ENCODE peak calls at places on chromosomes 4 and X, in five cellular contexts. One of them, this sample, is unnamed.

GRCh38 chrX:68699960-68700746 is 52.7 kb downstream of the STARD8 start:
- DNase-seq in Peyer's patch: no peak
- DNase-seq in uterus: no peak
- DNase-seq in tibial nerve: no peak
- DNase-seq in A549: no peak
- DNase-seq in this sample: no peak

GRCh38 chr4:158033416-158033863 is 139.4 kb downstream of the GASK1B start:
- DNase-seq in uterus: no peak
- DNase-seq in A549: no peak
- DNase-seq in Peyer's patch: no peak
- DNase-seq in tibial nerve: no peak
- DNase-seq in this sample: no peak

GRCh38 chrX:115330498-115331138 is 41.1 kb downstream of the LUZP4 start:
- DNase-seq in Peyer's patch: no peak
- DNase-seq in uterus: peak; percentile 58
- DNase-seq in A549: peak; percentile 18
- DNase-seq in tibial nerve: no peak
- DNase-seq in this sample: peak; percentile 10

GRCh38 chr4:68304731-68305130 is 45.2 kb downstream of the YTHDC1 start:
- DNase-seq in tibial nerve: no peak
- DNase-seq in A549: no peak
- DNase-seq in uterus: no peak
- DNase-seq in Peyer's patch: no peak
- DNase-seq in this sample: no peak

GRCh38 chr4:86302242-86302641 is 57.6 kb downstream of the MAPK10 start:
- DNase-seq in A549: no peak
- DNase-seq in tibial nerve: no peak
- DNase-seq in uterus: peak; percentile 71
- DNase-seq in Peyer's patch: no peak
- DNase-seq in this sample: no peak

GRCh38 chr4:170079981-170080380 is 9.8 kb downstream of the AADAT start:
- DNase-seq in tibial nerve: no peak
- DNase-seq in A549: no peak
- DNase-seq in Peyer's patch: no peak
- DNase-seq in uterus: no peak
- DNase-seq in this sample: no peak

GRCh38 chr4:125642645-125643044 is 327.9 kb downstream of the FAT4 start:
- DNase-seq in A549: no peak
- DNase-seq in tibial nerve: no peak
- DNase-seq in uterus: no peak
- DNase-seq in Peyer's patch: no peak
- DNase-seq in this sample: no peak

GRCh38 chrX:120839506-120839905 is 36.2 kb downstream of the CT47B1 start:
- DNase-seq in A549: no peak
- DNase-seq in tibial nerve: no peak
- DNase-seq in uterus: no peak
- DNase-seq in Peyer's patch: no peak
- DNase-seq in this sample: no peak

GRCh38 chr4:15374697-15375096 is 53.1 kb upstream of the C1QTNF7 start:
- DNase-seq in A549: no peak
- DNase-seq in Peyer's patch: no peak
- DNase-seq in uterus: no peak
- DNase-seq in tibial nerve: no peak
- DNase-seq in this sample: no peak

DNA sequence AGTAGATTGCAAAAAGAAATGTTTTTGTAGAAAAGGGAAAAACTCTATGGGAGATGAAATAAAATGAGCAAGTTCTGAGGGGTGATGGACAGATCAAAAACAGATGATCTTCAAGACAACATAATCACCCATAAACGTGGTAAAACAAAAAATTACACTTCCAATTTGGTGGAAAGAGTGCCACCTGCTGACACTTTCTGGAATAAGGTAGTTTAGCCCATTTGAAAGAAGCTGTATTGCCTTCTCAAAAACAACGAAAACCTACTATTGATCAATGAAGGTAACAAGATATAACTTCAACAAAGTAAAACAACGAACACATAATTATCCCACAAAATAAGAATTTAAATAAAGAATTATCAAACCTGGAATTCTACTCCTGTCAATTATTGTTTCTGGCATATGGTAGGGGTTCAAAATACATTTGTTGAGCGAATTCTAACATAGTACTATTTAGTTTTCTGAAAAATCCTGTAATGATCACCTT is 2.5 kb downstream of the COQ2 start:
- DNase-seq in tibial nerve: no peak
- DNase-seq in uterus: no peak
- DNase-seq in A549: peak; percentile 42
- DNase-seq in Peyer's patch: no peak
- DNase-seq in this sample: no peak
- TF ChIP-seq CTCF in tibial nerve: peak; percentile 57
- TF ChIP-seq CTCF in uterus: peak; percentile 67
- TF ChIP-seq CTCF in A549: peak; percentile 76
- TF ChIP-seq CTCF in Peyer's patch: peak; percentile 86
- TF ChIP-seq CTCF in this sample: peak; percentile 41

DNA sequence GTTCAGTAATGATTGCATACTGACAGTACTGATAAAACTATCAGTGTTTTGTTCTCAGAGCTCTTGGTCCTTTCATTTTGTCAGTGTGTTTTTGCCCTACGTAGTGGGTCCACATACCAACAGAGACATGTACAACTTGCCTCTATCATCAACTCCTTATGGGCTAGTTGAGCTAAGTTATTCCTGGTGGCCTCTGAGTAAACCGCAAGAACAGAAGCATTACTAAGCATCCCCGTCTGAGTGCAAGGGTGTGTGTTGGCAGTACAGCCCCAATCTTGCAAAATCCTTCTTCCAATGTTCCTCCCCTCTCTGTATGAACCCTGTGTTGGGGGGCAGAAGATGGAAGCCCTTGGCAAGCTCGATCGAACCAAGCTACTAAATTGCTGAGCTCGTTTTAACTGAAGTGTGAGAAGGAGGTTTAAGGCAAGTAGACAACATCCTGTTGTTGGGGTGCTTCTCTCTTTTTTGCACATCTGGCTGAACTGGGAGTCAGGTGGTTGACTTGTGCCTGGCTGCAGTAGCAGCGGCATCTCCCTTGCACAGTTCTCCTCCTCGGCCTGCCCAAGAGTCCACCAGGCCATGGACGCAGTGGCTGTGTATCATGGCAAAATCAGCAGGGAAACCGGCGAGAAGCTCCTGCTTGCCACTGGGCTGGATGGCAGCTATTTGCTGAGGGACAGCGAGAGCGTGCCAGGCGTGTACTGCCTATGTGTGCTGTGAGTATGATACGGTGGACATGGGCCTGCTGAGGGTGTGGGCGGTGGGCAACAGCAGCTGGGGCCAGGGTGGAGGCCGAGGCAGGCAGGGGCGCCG is at the start of gene SH2D1A:
- DNase-seq in uterus: no peak
- DNase-seq in tibial nerve: no peak
- DNase-seq in A549: no peak
- DNase-seq in Peyer's patch: peak; percentile 24
- DNase-seq in this sample: no peak
- TF ChIP-seq POLR2A in uterus: no peak
- TF ChIP-seq POLR2A in tibial nerve: no peak
- TF ChIP-seq POLR2A in A549: no peak
- TF ChIP-seq POLR2A in Peyer's patch: peak; percentile 12
- TF ChIP-seq POLR2A in this sample: no peak

GRCh38 chr4:147799986-147800555 is 68.2 kb downstream of the ARHGAP10 start:
- DNase-seq in tibial nerve: no peak
- DNase-seq in uterus: no peak
- DNase-seq in Peyer's patch: no peak
- DNase-seq in A549: no peak
- DNase-seq in this sample: no peak
- H3K4me1 ChIP-seq in tibial nerve: no peaks in the 10 kb centered on the region
- H3K4me1 ChIP-seq in uterus: no peaks in the 10 kb centered on the region
- H3K4me1 ChIP-seq in Peyer's patch: peaks cover 16% of the 10 kb centered on the region
- H3K4me1 ChIP-seq in A549: no peaks in the 10 kb centered on the region
- H3K4me1 ChIP-seq in this sample: peaks cover 53% of the 10 kb centered on the region

GRCh38 chr4:112063260-112063659 is 82.0 kb upstream of the FAM241A start:
- DNase-seq in tibial nerve: no peak
- DNase-seq in Peyer's patch: no peak
- DNase-seq in uterus: no peak
- DNase-seq in A549: no peak
- DNase-seq in this sample: no peak
- TF ChIP-seq CTCF in tibial nerve: no peak
- TF ChIP-seq CTCF in Peyer's patch: no peak
- TF ChIP-seq CTCF in uterus: no peak
- TF ChIP-seq CTCF in A549: peak; percentile 15
- TF ChIP-seq CTCF in this sample: no peak

GRCh38 chrX:52263417-52263816 is 78.7 kb downstream of the MAGED4 start:
- DNase-seq in uterus: no peak
- DNase-seq in tibial nerve: no peak
- DNase-seq in A549: no peak
- DNase-seq in Peyer's patch: no peak
- DNase-seq in this sample: no peak

GRCh38 chrX:52261463-52262194 is 76.9 kb downstream of the MAGED4 start:
- DNase-seq in tibial nerve: peak; percentile 81
- DNase-seq in uterus: peak; percentile 96
- DNase-seq in Peyer's patch: peak; percentile 90
- DNase-seq in A549: peak; percentile 50
- DNase-seq in this sample: peak; percentile 87

GRCh38 chrX:52265713-52266112 is 81.0 kb downstream of the MAGED4 start:
- DNase-seq in tibial nerve: no peak
- DNase-seq in uterus: no peak
- DNase-seq in Peyer's patch: no peak
- DNase-seq in A549: no peak
- DNase-seq in this sample: no peak

GRCh38 chrX:52261125-52261462 is 76.4 kb downstream of the MAGED4 start:
- DNase-seq in A549: no peak
- DNase-seq in Peyer's patch: no peak
- DNase-seq in uterus: no peak
- DNase-seq in tibial nerve: no peak
- DNase-seq in this sample: no peak

DNA sequence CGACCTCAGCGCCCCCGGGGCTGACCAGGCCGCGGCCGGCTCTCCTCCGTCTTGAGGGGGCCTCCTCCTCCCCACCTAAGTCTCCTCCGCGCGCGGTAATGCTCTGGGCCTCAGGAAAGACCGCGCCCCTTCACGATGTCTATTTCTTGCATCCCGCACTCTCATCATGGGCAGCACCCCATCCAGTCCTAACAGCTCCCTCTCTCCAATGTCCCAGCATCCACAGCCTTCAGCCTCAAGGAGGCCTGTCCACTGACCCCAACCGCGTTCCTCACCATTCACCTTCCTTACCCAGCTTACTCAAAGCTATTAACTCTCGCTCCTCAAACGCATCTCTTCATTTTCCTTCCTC is 77.5 kb downstream of the MAGED4 start:
- DNase-seq in A549: no peak
- DNase-seq in Peyer's patch: no peak
- DNase-seq in tibial nerve: no peak
- DNase-seq in uterus: no peak
- DNase-seq in this sample: no peak
- TF ChIP-seq POLR2A in A549: no peak
- TF ChIP-seq POLR2A in Peyer's patch: no peak
- TF ChIP-seq POLR2A in tibial nerve: no peak
- TF ChIP-seq POLR2A in uterus: no peak
- TF ChIP-seq POLR2A in this sample: no peak

GRCh38 chr4:6283282-6283681 is 13.6 kb downstream of the WFS1 start:
- DNase-seq in Peyer's patch: no peak
- DNase-seq in A549: no peak
- DNase-seq in tibial nerve: no peak
- DNase-seq in uterus: no peak
- DNase-seq in this sample: no peak
- H3K4me1 ChIP-seq in Peyer's patch: peaks cover 35% of the 10 kb centered on the region
- H3K4me1 ChIP-seq in A549: no peaks in the 10 kb centered on the region
- H3K4me1 ChIP-seq in tibial nerve: no peaks in the 10 kb centered on the region
- H3K4me1 ChIP-seq in uterus: peaks cover 29% of the 10 kb centered on the region
- H3K4me1 ChIP-seq in this sample: no peaks in the 10 kb centered on the region

DNA sequence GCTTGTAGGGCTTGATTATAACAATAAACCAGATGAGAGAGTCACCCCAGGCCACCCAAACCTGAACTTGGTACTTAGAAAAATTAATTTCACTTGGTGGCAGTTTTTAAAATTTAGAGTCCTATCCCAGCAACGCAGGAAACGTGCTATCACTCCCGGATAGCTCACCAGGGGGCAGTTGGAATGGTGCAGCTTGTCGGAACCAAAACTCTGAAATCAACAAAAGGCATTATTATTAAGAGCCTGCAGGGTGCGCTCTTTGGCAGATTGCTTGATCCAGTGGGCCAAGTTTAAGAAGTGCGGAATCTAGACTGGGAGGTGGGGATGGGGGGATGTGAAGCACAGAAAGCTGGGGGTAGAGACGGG is 2.4 kb downstream of the FRAS1 start:
- DNase-seq in Peyer's patch: peak; percentile 63
- DNase-seq in A549: peak; percentile 57
- DNase-seq in tibial nerve: no peak
- DNase-seq in uterus: no peak
- DNase-seq in this sample: peak; percentile 37
- TF ChIP-seq CTCF in Peyer's patch: peak; percentile 70
- TF ChIP-seq CTCF in A549: peak; percentile 65
- TF ChIP-seq CTCF in tibial nerve: peak; percentile 52
- TF ChIP-seq CTCF in uterus: no peak
- TF ChIP-seq CTCF in this sample: peak; percentile 48

DNA sequence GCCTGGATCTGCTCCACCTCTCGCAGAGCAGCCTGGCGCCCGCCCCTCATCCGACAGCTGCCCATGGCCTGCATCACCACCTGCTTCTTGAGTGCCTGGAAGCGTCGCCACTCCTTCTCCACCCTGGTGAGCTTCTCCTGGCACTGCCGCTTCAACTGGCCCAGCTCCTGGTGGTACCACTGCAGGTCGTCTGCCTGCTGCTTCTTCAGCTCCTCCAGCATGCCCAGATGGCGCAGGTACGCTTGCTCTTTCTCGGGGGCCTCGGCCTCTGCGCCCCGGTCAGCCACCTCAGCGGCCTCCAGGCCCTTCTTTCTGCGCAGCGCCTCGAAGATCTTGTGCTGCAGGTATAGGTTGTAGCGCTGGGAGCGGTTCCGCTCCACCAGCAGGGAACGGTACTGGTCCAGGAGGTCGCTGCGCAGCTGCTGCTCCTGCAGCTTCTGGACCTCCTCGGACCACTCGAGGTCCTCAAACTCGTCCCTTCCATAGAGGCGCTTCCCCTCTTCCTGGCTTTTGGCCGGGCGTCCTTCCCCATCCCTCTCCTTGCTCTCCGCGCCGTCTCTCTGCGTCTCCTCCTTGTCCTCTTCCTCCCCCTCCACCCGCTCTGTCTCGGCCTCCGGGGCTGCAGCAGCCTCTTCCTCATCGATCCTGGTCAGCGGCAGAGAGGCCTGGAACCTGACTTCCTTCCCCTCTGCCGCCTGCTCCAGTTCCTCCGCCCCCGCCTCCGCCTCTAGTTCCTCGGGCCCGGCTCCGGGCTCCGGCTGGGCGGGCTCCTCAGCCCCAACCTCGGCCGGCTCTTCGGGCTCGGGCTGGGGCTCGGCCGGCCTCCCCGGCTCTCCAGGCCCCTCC is 1.1 kb upstream of the TADA2B start:
- DNase-seq in Peyer's patch: no peak
- DNase-seq in A549: no peak
- DNase-seq in tibial nerve: peak; percentile 21
- DNase-seq in uterus: peak; percentile 55
- DNase-seq in this sample: peak; percentile 41
- TF ChIP-seq POLR2A in Peyer's patch: no peak
- TF ChIP-seq POLR2A in A549: no peak
- TF ChIP-seq POLR2A in tibial nerve: no peak
- TF ChIP-seq POLR2A in uterus: no peak
- TF ChIP-seq POLR2A in this sample: no peak

GRCh38 chr4:25873632-25874129 is 10.9 kb upstream of the SEL1L3 start:
- DNase-seq in A549: no peak
- DNase-seq in uterus: no peak
- DNase-seq in tibial nerve: no peak
- DNase-seq in Peyer's patch: no peak
- DNase-seq in this sample: no peak
- H3K4me1 ChIP-seq in A549: no peaks in the 10 kb centered on the region
- H3K4me1 ChIP-seq in uterus: no peaks in the 10 kb centered on the region
- H3K4me1 ChIP-seq in tibial nerve: no peaks in the 10 kb centered on the region
- H3K4me1 ChIP-seq in Peyer's patch: no peaks in the 10 kb centered on the region
- H3K4me1 ChIP-seq in this sample: no peaks in the 10 kb centered on the region